ENCODE peak calls at places on chromosomes 12 and 14, in six cellular contexts. K, Z, A, Y, O and R are unnamed samples.

GRCh38 chr14:56789955-56790354 is 20.3 kb downstream of the OTX2 start:
- DNase-seq in Z (no peak), Y (no peak), K (no peak), O (no peak), A (no peak), R (no peak)

GRCh38 chr12:4228122-4228580 is 45.4 kb upstream of the CCND2 start:
- DNase-seq in K (no peak), Y (no peak), A (no peak), Z (no peak), O (no peak), R (no peak)

GRCh38 chr14:55309761-55310365 is 38.6 kb downstream of the FBXO34 start:
- DNase-seq in Z (no peak), K (no peak), A (no peak), O (no peak), Y (no peak), R (peak; percentile 15)

GRCh38 chr12:79761341-79761740 is 70.6 kb upstream of the PAWR start:
- DNase-seq in K (no peak), Y (no peak), Z (no peak), O (no peak), A (no peak), R (no peak)

GRCh38 chr12:120388711-120389431 is 19.9 kb upstream of the MSI1 start:
- DNase-seq in O (no peak), Y (no peak), A (no peak), K (no peak), Z (no peak), R (peak; percentile 45)

GRCh38 chr12:85441740-85442139 is 161.7 kb downstream of the ALX1 start:
- DNase-seq in Y (no peak), K (no peak), A (no peak), Z (no peak), O (no peak), R (peak; percentile 57)

GRCh38 chr12:19234171-19234704 is 104.7 kb downstream of the PLEKHA5 start:
- DNase-seq in Y (no peak), K (no peak), Z (no peak), O (no peak), A (no peak), R (peak; percentile 31)

GRCh38 chr12:6627598-6627997 is 8.2 kb downstream of the LPAR5 start:
- DNase-seq in Z (no peak), Y (no peak), A (no peak), O (no peak), K (no peak), R (no peak)

GRCh38 chr12:83015390-83016225 is 328.9 kb downstream of the TMTC2 start:
- DNase-seq in Y (no peak), O (no peak), A (no peak), Z (no peak), K (no peak), R (no peak)

GRCh38 chr12:124191024-124191359 is 103.9 kb upstream of the RFLNA start:
- DNase-seq in A (no peak), Z (no peak), O (no peak), Y (no peak), K (no peak), R (peak; percentile 44)

GRCh38 chr12:22656835-22657234 is 31.9 kb downstream of the ETNK1 start:
- DNase-seq in O (no peak), K (no peak), Z (no peak), A (no peak), Y (no peak), R (no peak)

GRCh38 chr12:109467978-109468676 is 9.0 kb downstream of the KCTD10 start:
- DNase-seq in A (no peak), K (no peak), O (no peak), Y (no peak), Z (no peak), R (peak; percentile 89)

GRCh38 chr12:583251-583869 is 79.9 kb downstream of the NINJ2 start:
- DNase-seq in Y (no peak), O (no peak), K (no peak), Z (no peak), A (no peak), R (no peak)

GRCh38 chr12:104519190-104519857 is 62.6 kb downstream of the CHST11 start:
- DNase-seq in O (no peak), Z (no peak), Y (no peak), A (no peak), K (no peak), R (no peak)

GRCh38 chr12:39846971-39847661 is 227.5 kb upstream of the ABCD2 start:
- DNase-seq in Z (no peak), O (no peak), K (no peak), Y (no peak), A (no peak), R (peak; percentile 74)

GRCh38 chr12:82793882-82794281 is 107.2 kb downstream of the TMTC2 start:
- DNase-seq in O (no peak), Z (no peak), Y (no peak), A (no peak), K (no peak), R (peak; percentile 87)

GRCh38 chr14:85187521-85187920 is 342.4 kb upstream of the FLRT2 start:
- DNase-seq in O (no peak), K (no peak), Z (no peak), A (no peak), Y (no peak), R (no peak)

GRCh38 chr12:47904647-47905312 is at the start of gene VDR:
- DNase-seq in Y (peak; percentile 70), O (peak; percentile 78), A (peak; percentile 71), Z (peak; percentile 66), K (no peak), R (peak; percentile 76)

GRCh38 chr14:79150226-79150625 is 980.1 kb downstream of the NRXN3 start:
- DNase-seq in A (no peak), O (no peak), Y (no peak), K (no peak), Z (no peak), R (no peak)

GRCh38 chr12:121787063-121787774 is 6.3 kb downstream of the RHOF start:
- DNase-seq in O (peak; percentile 46), Z (no peak), Y (no peak), K (no peak), A (no peak), R (no peak)

GRCh38 chr14:84770030-84770429 is 759.9 kb upstream of the FLRT2 start:
- DNase-seq in A (no peak), O (no peak), Y (no peak), Z (no peak), K (no peak), R (no peak)

GRCh38 chr14:74459289-74459946 is 33.4 kb upstream of the SYNDIG1L start:
- DNase-seq in K (peak; percentile 11), Z (peak; percentile 60), O (no peak), Y (peak; percentile 57), A (peak; percentile 9), R (peak; percentile 36)

GRCh38 chr12:45914090-45914489 is 76.3 kb downstream of the SCAF11 start:
- DNase-seq in O (no peak), Z (no peak), Y (no peak), K (peak; percentile 35), A (no peak), R (peak; percentile 28)

DNA sequence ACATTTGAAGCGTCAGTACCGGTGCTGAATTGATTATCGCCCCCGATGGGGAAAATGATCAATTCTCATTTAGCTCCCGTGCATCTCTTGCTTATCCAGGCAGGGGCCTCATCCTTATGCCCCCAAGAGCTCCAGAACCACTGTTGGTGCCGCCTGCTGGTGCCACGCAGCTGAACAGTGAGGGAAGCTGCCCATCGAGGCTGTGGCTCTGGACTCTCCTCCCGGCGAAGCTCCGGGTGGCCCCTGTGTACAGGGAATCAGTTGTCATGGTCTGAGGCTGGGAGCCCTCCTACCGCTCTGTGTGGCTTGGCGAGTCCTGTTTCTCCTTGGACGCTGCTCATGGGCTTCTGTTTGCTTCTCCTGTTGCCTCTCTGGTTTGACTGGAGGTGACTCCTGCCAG is 4.7 kb downstream of the KIF26A start:
- DNase-seq in Z (no peak), A (no peak), K (no peak), O (no peak), Y (no peak), R (no peak)
- TF ChIP-seq CTCF in Z (no peak), A (peak; percentile 9), K (no peak), O (no peak), Y (no peak), R (no peak)

GRCh38 chr12:76879710-76880025 is 849 bp upstream of the CSRP2 start:
- DNase-seq in Z (no peak), O (no peak), K (no peak), Y (no peak), A (no peak), R (no peak)
- TF ChIP-seq CTCF in Z (no peak), O (no peak), K (no peak), Y (peak; percentile 7), A (no peak), R (no peak)

DNA sequence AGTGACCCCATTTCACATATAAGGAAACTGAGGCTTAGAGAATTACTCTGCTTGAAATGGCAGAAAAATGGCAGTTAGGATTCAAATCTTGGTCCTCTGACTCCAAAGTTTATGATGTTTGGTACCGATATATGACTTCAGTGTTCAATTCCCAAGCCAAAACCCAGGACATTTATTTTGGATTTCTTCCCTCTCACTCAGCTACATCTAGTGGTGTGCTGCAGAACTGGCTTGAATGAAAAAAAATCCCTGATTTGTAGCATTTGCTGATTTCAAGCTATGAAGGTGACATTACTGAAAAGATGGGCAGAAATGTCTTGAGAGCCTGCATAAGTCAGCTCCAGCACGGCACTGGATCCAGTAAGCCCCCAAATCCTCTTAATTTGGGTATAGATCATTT is 106.4 kb downstream of the EFCAB11 start:
- DNase-seq in A (no peak), Y (no peak), K (no peak), O (no peak), Z (no peak), R (no peak)
- TF ChIP-seq CTCF in A (no peak), Y (no peak), K (peak; percentile 34), O (no peak), Z (no peak), R (no peak)

GRCh38 chr12:34016361-34016760 is 5.9 kb upstream of the ALG10 start:
- DNase-seq in Z (no peak), O (no peak), A (no peak), Y (no peak), K (no peak), R (no peak)
- TF ChIP-seq CTCF in Z (no peak), O (no peak), A (peak; percentile 4), Y (no peak), K (no peak), R (no peak)

DNA sequence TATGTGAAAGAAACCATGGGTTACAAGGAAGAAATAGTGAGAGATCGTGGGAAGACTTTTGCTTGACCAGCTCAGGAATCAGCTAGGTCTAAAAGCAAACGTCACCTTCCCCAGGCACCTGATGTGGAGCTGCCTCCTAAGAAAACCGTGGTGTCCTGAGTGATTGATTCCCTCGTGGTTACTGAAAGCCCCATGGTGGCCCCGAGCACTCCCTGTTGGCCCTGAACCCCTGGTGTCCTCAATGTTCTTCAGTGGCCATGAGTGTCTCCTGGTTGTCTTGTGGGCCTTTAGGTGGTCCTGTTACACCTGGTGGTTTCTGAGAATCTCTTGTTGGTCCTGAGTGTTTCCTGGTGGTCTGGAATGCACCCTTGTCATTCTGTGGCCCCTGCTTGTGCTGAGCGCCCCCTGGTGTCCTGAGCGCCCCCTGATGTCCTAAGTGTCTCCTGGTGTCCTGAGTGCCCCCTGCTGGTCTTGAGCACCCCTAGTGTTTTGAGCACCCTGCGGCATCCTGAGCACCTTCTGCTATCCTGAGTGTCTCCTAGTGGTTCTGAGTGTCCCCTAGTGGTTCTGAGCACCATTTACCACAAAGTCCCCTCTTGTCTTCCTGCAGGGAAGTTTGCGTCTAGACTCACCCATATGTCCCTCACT is 518.7 kb downstream of the TMEM121 start:
- DNase-seq in O (no peak), A (no peak), Z (no peak), Y (no peak), K (no peak), R (peak; percentile 79)
- TF ChIP-seq CTCF in O (peak; percentile 35), A (peak; percentile 98), Z (no peak), Y (no peak), K (no peak), R (peak; percentile 92)